ENCODE peak calls at places on chromosomes 3 and 15, in eight cellular contexts. U is fibroblast of mammary gland, N is cardiac fibroblast, B is H9, L is brain microvascular endothelial cell, F is upper lobe of right lung, O is endothelial cell of umbilical vein, A is dorsolateral prefrontal cortex. C is an unnamed sample.

GRCh38 chr3:131349946-131350347 is 31.6 kb upstream of the NUDT16 start:
- DNase-seq in U (peak; percentile 84), N (peak; percentile 64), B (no peak), L (peak; percentile 58), F (no peak), O (no peak), A (no peak), C (no peak)

GRCh38 chr3:145427355-145427754 is 733.6 kb downstream of the PLOD2 start:
- DNase-seq in U (no peak), N (no peak), B (no peak), L (no peak), F (no peak), O (no peak), A (no peak), C (no peak)

GRCh38 chr3:177410734-177411133 is 213.5 kb upstream of the TBL1XR1 start:
- DNase-seq in U (no peak), N (no peak), B (no peak), L (no peak), F (no peak), O (peak; percentile 62), A (no peak), C (no peak)

GRCh38 chr3:83235180-83235814 is 1473.9 kb upstream of the GBE1 start:
- DNase-seq in U (no peak), N (no peak), B (no peak), L (no peak), F (no peak), O (no peak), A (no peak), C (no peak)

GRCh38 chr3:82114589-82114988 is 353.1 kb upstream of the GBE1 start:
- DNase-seq in U (no peak), N (no peak), B (no peak), L (no peak), F (no peak), O (no peak), A (no peak), C (no peak)

GRCh38 chr3:28109829-28110228 is 131.6 kb upstream of the CMC1 start:
- DNase-seq in U (no peak), N (peak; percentile 20), B (no peak), L (peak; percentile 37), F (no peak), O (no peak), A (no peak), C (no peak)

GRCh38 chr3:110955301-110955880 is 116.2 kb upstream of the NECTIN3 start:
- DNase-seq in U (peak; percentile 66), N (peak; percentile 77), B (no peak), L (peak; percentile 43), F (no peak), O (no peak), A (no peak), C (no peak)

GRCh38 chr3:105938101-105938500 is 69.3 kb upstream of the CBLB start:
- DNase-seq in U (peak; percentile 55), N (peak; percentile 52), B (no peak), L (no peak), F (no peak), O (no peak), A (no peak), C (no peak)

GRCh38 chr15:89917442-89918085 is 4.8 kb upstream of the ARPIN start:
- DNase-seq in U (no peak), N (no peak), B (no peak), L (no peak), F (peak; percentile 36), O (no peak), A (no peak), C (no peak)

GRCh38 chr3:146390967-146391366 is 78.4 kb downstream of the PLSCR2 start:
- DNase-seq in U (peak; percentile 95), N (peak; percentile 97), B (no peak), L (peak; percentile 94), F (no peak), O (peak; percentile 91), A (no peak), C (no peak)

GRCh38 chr3:32305477-32305876 is 67.0 kb downstream of the CMTM8 start:
- DNase-seq in U (peak; percentile 51), N (peak; percentile 76), B (no peak), L (no peak), F (no peak), O (no peak), A (no peak), C (no peak)

GRCh38 chr15:59208850-59209249 is 2.2 kb downstream of the LDHAL6B start:
- DNase-seq in U (no peak), N (no peak), B (no peak), L (no peak), F (no peak), O (no peak), A (no peak), C (no peak)

GRCh38 chr3:116512281-116512680 is 67.0 kb upstream of the LSAMP start:
- DNase-seq in U (no peak), N (no peak), B (no peak), L (no peak), F (no peak), O (no peak), A (no peak), C (no peak)

GRCh38 chr3:116512931-116513330 is 67.6 kb upstream of the LSAMP start:
- DNase-seq in U (no peak), N (no peak), B (no peak), L (no peak), F (no peak), O (no peak), A (no peak), C (no peak)

DNA sequence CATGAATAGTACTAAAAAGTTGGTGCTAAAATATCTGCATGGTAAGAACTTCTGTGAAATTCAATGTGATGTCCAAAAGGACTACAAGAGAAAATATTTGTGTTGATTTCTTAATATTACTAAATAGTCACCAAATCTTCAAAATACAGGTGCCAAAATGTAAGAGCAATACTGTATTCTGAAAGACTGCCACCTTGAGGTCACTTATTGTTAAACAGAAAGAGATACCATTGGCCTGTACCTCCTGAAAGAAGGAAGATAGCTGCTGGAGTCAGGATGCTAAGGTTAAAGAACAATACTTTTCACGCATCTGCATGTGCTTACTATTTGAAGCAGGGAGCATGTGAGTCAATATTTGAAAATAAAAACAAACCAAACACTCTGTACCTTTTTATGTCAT is 72.0 kb upstream of the LSAMP start:
- DNase-seq in U (peak; percentile 11), N (no peak), B (no peak), L (peak; percentile 0), F (no peak), O (no peak), A (no peak), C (no peak)
- TF ChIP-seq CTCF in U (peak; percentile 27), N (no peak), B (peak; percentile 72), L (peak; percentile 35), F (no peak), O (no peak), A (no peak), C (peak; percentile 46)

GRCh38 chr15:58182460-58183163 is 44.4 kb downstream of the AQP9 start:
- DNase-seq in U (peak; percentile 69), N (peak; percentile 72), B (peak; percentile 78), L (no peak), F (no peak), O (peak; percentile 76), A (peak; percentile 69), C (peak; percentile 28)
- TF ChIP-seq CTCF in U (peak; percentile 95), N (peak; percentile 93), B (peak; percentile 95), L (peak; percentile 97), F (peak; percentile 71), O (peak; percentile 93), A (peak; percentile 84), C (peak; percentile 85)

GRCh38 chr15:65981837-65982696 is 112.8 kb downstream of the RAB11A start:
- DNase-seq in U (no peak), N (no peak), B (peak; percentile 93), L (no peak), F (peak; percentile 72), O (no peak), A (peak; percentile 62), C (peak; percentile 52)
- TF ChIP-seq CTCF in U (no peak), N (no peak), B (peak; percentile 70), L (peak; percentile 11), F (peak; percentile 5), O (peak; percentile 20), A (peak; percentile 31), C (peak; percentile 57)

DNA sequence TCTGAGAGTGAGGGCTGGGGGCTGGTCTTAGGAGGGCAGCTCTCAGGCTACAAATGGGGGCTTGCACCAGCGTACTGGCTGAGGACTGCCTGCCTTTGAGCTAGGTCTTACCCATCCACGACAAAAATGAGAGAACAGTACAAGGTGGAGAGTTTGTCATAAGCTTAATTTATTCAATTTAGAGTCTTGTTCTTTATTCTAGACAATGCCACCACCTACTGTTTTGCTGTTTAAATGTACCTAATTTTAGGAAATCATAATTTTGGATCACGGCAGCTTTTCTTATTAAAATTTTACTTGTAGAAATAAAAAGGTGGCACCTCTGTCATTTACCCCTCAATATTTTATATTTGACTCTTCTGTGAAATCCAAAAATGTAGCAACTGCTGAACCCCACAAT is 88.4 kb downstream of the SLCO3A1 start:
- DNase-seq in U (peak; percentile 30), N (peak; percentile 34), B (no peak), L (no peak), F (no peak), O (no peak), A (no peak), C (no peak)
- TF ChIP-seq CTCF in U (no peak), N (no peak), B (no peak), L (no peak), F (peak; percentile 5), O (no peak), A (no peak), C (no peak)

GRCh38 chr3:16844222-16844621 is 40.5 kb upstream of the PLCL2 start:
- DNase-seq in U (no peak), N (no peak), B (no peak), L (no peak), F (no peak), O (no peak), A (no peak), C (no peak)
- TF ChIP-seq CTCF in U (no peak), N (no peak), B (no peak), L (no peak), F (no peak), O (no peak), A (no peak), C (no peak)

GRCh38 chr15:49832421-49832980 is 211.7 kb downstream of the DTWD1 start:
- DNase-seq in U (peak; percentile 26), N (peak; percentile 8), B (peak; percentile 76), L (peak; percentile 21), F (no peak), O (no peak), A (no peak), C (peak; percentile 22)
- TF ChIP-seq CTCF in U (peak; percentile 9), N (no peak), B (peak; percentile 75), L (peak; percentile 62), F (no peak), O (peak; percentile 12), A (no peak), C (peak; percentile 67)

C was measured in progenitor cell of endocrine pancreas.